ENCODE peak calls at places on chromosome 15, in ten cellular contexts. I is SJSA1; D is A172; C is foreskin fibroblast; R is HTR-8/SVneo; M is progenitor cell of endocrine pancreas; L is Daoy; B is stimulated activated CD4-positive, alpha-beta T cell treated with anti-CD3 and anti-CD28 coated beads, Interleukin-1b, Interleukin-23, amount 100 ng/mL, for 1 hour; G is Caco-2; W is AML-193. E is an unnamed sample.

GRCh38 chr15:61256231-61256630 is 27.1 kb upstream of the RORA start:
- DNase-seq in I (no peak), D (no peak), C (peak), R (no peak), M (no peak), L (no peak), B (no peak), G (no peak), W (no peak), E (no peak)

GRCh38 chr15:59999064-59999377 is 5.1 kb upstream of the FOXB1 start:
- DNase-seq in I (no peak), D (no peak), C (no peak), R (no peak), M (no peak), L (no peak), B (no peak), G (no peak), W (no peak), E (no peak)

GRCh38 chr15:41866263-41866703 is 27.6 kb downstream of the SPTBN5 start:
- DNase-seq in I (no peak), D (no peak), C (no peak), R (no peak), M (no peak), L (no peak), B (no peak), G (peak), W (no peak), E (no peak)

GRCh38 chr15:41940441-41940857 is 31.9 kb downstream of the EHD4 start:
- DNase-seq in I (peak), D (peak), C (peak), R (peak), M (no peak), L (peak), B (no peak), G (no peak), W (no peak), E (no peak)

GRCh38 chr15:48144889-48145288 is 24.1 kb downstream of the SLC24A5 start:
- DNase-seq in I (no peak), D (no peak), C (peak), R (no peak), M (no peak), L (no peak), B (no peak), G (no peak), W (no peak), E (no peak)

GRCh38 chr15:78045189-78045588 is 32.3 kb downstream of the TBC1D2B start:
- DNase-seq in I (no peak), D (no peak), C (no peak), R (no peak), M (no peak), L (no peak), B (no peak), G (no peak), W (no peak), E (no peak)

GRCh38 chr15:25543156-25543555 is 104.3 kb upstream of the UBE3A start:
- DNase-seq in I (no peak), D (no peak), C (peak), R (no peak), M (no peak), L (peak), B (no peak), G (no peak), W (no peak), E (no peak)

GRCh38 chr15:90037961-90038633 is 37.0 kb downstream of the ZNF710 start:
- DNase-seq in I (no peak), D (peak), C (peak), R (no peak), M (no peak), L (peak), B (no peak), G (no peak), W (no peak), E (no peak)

GRCh38 chr15:84715442-84716035 is 400 bp downstream of the SEC11A start:
- DNase-seq in I (no peak), D (peak), C (peak), R (no peak), M (no peak), L (peak), B (no peak), G (peak), W (no peak), E (peak)